ENCODE peak calls at places on chromosome X, in five cellular contexts. One of them, this sample, is unnamed. For H3K9me2, the result is how much of the 10 kb centered on the place peaks cover.

GRCh38 chrX:26851981-26852380 is 611.2 kb downstream of the PPP4R3C start:
- DNase-seq in MM.1S: peak
- DNase-seq in HCT116: peak
- DNase-seq in SK-N-SH: no peak
- DNase-seq in OCI-LY7: no peak
- DNase-seq in this sample: peak

GRCh38 chrX:140661657-140662056 is 47.9 kb upstream of the LINC00632 start:
- DNase-seq in OCI-LY7: no peak
- DNase-seq in MM.1S: no peak
- DNase-seq in HCT116: no peak
- DNase-seq in SK-N-SH: no peak
- DNase-seq in this sample: no peak

GRCh38 chrX:146881521-146881920 is 67.0 kb upstream of the CXorf51A start:
- DNase-seq in SK-N-SH: no peak
- DNase-seq in OCI-LY7: no peak
- DNase-seq in MM.1S: no peak
- DNase-seq in HCT116: no peak
- DNase-seq in this sample: no peak

GRCh38 chrX:24858004-24858746 is 157.6 kb downstream of the ARX start:
- DNase-seq in OCI-LY7: no peak
- DNase-seq in MM.1S: no peak
- DNase-seq in SK-N-SH: no peak
- DNase-seq in HCT116: no peak
- DNase-seq in this sample: no peak

GRCh38 chrX:154546354-154547244 is at the start of gene G6PD:
- DNase-seq in HCT116: peak
- DNase-seq in MM.1S: peak
- DNase-seq in SK-N-SH: peak
- DNase-seq in OCI-LY7: peak
- DNase-seq in this sample: peak

GRCh38 chrX:74461384-74461783 is 40.1 kb downstream of the SLC16A2 start:
- DNase-seq in HCT116: no peak
- DNase-seq in MM.1S: no peak
- DNase-seq in SK-N-SH: no peak
- DNase-seq in OCI-LY7: no peak
- DNase-seq in this sample: no peak

GRCh38 chrX:117990438-117990837 is 126.2 kb downstream of the KLHL13 start:
- DNase-seq in HCT116: no peak
- DNase-seq in MM.1S: no peak
- DNase-seq in OCI-LY7: no peak
- DNase-seq in SK-N-SH: no peak
- DNase-seq in this sample: no peak

GRCh38 chrX:139738581-139738980 is 30.6 kb upstream of the MCF2 start:
- DNase-seq in OCI-LY7: no peak
- DNase-seq in HCT116: no peak
- DNase-seq in SK-N-SH: no peak
- DNase-seq in MM.1S: peak
- DNase-seq in this sample: no peak

GRCh38 chrX:62928906-62929305 is 422.2 kb downstream of the SPIN4 start:
- DNase-seq in OCI-LY7: no peak
- DNase-seq in HCT116: no peak
- DNase-seq in SK-N-SH: no peak
- DNase-seq in MM.1S: no peak
- DNase-seq in this sample: no peak

GRCh38 chrX:48894891-48895290 is 2.7 kb downstream of the TIMM17B start:
- DNase-seq in SK-N-SH: no peak
- DNase-seq in MM.1S: no peak
- DNase-seq in HCT116: no peak
- DNase-seq in OCI-LY7: no peak
- DNase-seq in this sample: no peak

GRCh38 chrX:90617710-90618325 is 696.1 kb downstream of the TGIF2LX start:
- DNase-seq in SK-N-SH: no peak
- DNase-seq in HCT116: no peak
- DNase-seq in OCI-LY7: no peak
- DNase-seq in MM.1S: no peak
- DNase-seq in this sample: no peak

DNA sequence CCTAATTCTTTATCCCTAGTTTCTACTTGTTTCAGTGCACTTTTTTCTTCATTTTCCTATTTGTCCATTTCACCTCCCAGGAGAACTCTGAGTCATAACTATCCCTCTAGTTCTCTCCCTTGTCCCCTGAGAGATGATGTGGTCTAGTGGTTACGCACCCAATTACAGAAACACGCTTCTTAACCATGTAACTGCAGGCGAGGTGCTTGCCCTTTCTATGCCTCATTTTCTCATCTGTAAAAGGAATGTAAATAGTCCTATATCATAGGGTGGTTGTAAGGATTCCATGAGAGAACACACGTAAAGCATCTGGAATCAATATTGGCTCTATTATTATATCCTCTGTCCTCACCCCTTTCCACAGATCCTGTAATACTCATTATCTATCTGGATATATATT is 8.7 kb upstream of the GRPR start:
- DNase-seq in HCT116: no peak
- DNase-seq in MM.1S: no peak
- DNase-seq in OCI-LY7: no peak
- DNase-seq in SK-N-SH: no peak
- DNase-seq in this sample: no peak
- H3K9me2 ChIP-seq in HCT116: under half
- H3K9me2 ChIP-seq in MM.1S: under half
- H3K9me2 ChIP-seq in OCI-LY7: under half
- H3K9me2 ChIP-seq in SK-N-SH: under half
- H3K9me2 ChIP-seq in this sample: under half

GRCh38 chrX:136086521-136086920 is 60.8 kb upstream of the FHL1 start:
- DNase-seq in HCT116: no peak
- DNase-seq in OCI-LY7: no peak
- DNase-seq in MM.1S: no peak
- DNase-seq in SK-N-SH: no peak
- DNase-seq in this sample: no peak
- H3K9me2 ChIP-seq in HCT116: under half
- H3K9me2 ChIP-seq in OCI-LY7: under half
- H3K9me2 ChIP-seq in MM.1S: under half
- H3K9me2 ChIP-seq in SK-N-SH: under half
- H3K9me2 ChIP-seq in this sample: under half

DNA sequence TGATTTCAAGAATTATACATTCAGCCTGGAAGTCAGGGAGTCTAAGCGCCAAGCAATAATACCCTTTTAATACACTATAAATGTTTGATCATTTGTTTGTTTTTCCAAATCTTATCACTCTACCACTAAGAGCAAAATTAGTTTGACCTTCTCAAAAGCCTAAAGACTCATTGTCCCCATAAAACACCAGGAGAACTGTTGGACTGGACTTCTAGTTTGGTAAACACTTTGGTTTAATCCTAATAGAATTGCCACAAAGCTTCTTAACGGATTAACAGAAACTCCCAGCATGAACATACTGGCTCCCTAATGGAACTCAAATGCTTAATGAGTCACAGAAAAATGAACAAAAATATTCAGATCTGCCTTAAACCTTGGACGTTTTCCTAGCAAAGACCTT is 34.9 kb downstream of the SYTL5 start:
- DNase-seq in MM.1S: no peak
- DNase-seq in HCT116: no peak
- DNase-seq in OCI-LY7: no peak
- DNase-seq in SK-N-SH: no peak
- DNase-seq in this sample: no peak
- H3K9me2 ChIP-seq in MM.1S: under half
- H3K9me2 ChIP-seq in HCT116: under half
- H3K9me2 ChIP-seq in OCI-LY7: under half
- H3K9me2 ChIP-seq in SK-N-SH: under half
- H3K9me2 ChIP-seq in this sample: under half

GRCh38 chrX:132294776-132295495 is 75.7 kb upstream of the RAP2C start:
- DNase-seq in HCT116: no peak
- DNase-seq in SK-N-SH: no peak
- DNase-seq in OCI-LY7: no peak
- DNase-seq in MM.1S: no peak
- DNase-seq in this sample: no peak
- H3K9me2 ChIP-seq in HCT116: under half
- H3K9me2 ChIP-seq in SK-N-SH: under half
- H3K9me2 ChIP-seq in OCI-LY7: under half
- H3K9me2 ChIP-seq in MM.1S: under half
- H3K9me2 ChIP-seq in this sample: under half

GRCh38 chrX:10001496-10001895 is 34.3 kb downstream of the CLDN34 start:
- DNase-seq in MM.1S: no peak
- DNase-seq in HCT116: no peak
- DNase-seq in OCI-LY7: no peak
- DNase-seq in SK-N-SH: no peak
- DNase-seq in this sample: no peak

GRCh38 chrX:10007604-10008003 is 40.4 kb downstream of the CLDN34 start:
- DNase-seq in HCT116: no peak
- DNase-seq in MM.1S: no peak
- DNase-seq in OCI-LY7: no peak
- DNase-seq in SK-N-SH: no peak
- DNase-seq in this sample: no peak

GRCh38 chrX:10006086-10006485 is 38.9 kb downstream of the CLDN34 start:
- DNase-seq in SK-N-SH: no peak
- DNase-seq in MM.1S: no peak
- DNase-seq in HCT116: no peak
- DNase-seq in OCI-LY7: no peak
- DNase-seq in this sample: no peak

GRCh38 chrX:10006770-10007169 is 39.6 kb downstream of the CLDN34 start:
- DNase-seq in SK-N-SH: no peak
- DNase-seq in HCT116: no peak
- DNase-seq in MM.1S: no peak
- DNase-seq in OCI-LY7: no peak
- DNase-seq in this sample: no peak

GRCh38 chrX:10004832-10005475 is 37.8 kb downstream of the CLDN34 start:
- DNase-seq in SK-N-SH: no peak
- DNase-seq in OCI-LY7: no peak
- DNase-seq in HCT116: no peak
- DNase-seq in MM.1S: no peak
- DNase-seq in this sample: no peak
- H3K9me2 ChIP-seq in SK-N-SH: under half
- H3K9me2 ChIP-seq in OCI-LY7: under half
- H3K9me2 ChIP-seq in HCT116: under half
- H3K9me2 ChIP-seq in MM.1S: under half
- H3K9me2 ChIP-seq in this sample: under half

GRCh38 chrX:112164420-112164819 is 81.8 kb upstream of the TRPC5 start:
- DNase-seq in HCT116: no peak
- DNase-seq in OCI-LY7: no peak
- DNase-seq in MM.1S: no peak
- DNase-seq in SK-N-SH: no peak
- DNase-seq in this sample: no peak

GRCh38 chrX:112163916-112164315 is 81.3 kb upstream of the TRPC5 start:
- DNase-seq in OCI-LY7: no peak
- DNase-seq in MM.1S: no peak
- DNase-seq in HCT116: no peak
- DNase-seq in SK-N-SH: no peak
- DNase-seq in this sample: no peak
- H3K9me2 ChIP-seq in OCI-LY7: under half
- H3K9me2 ChIP-seq in MM.1S: under half
- H3K9me2 ChIP-seq in HCT116: under half
- H3K9me2 ChIP-seq in SK-N-SH: under half
- H3K9me2 ChIP-seq in this sample: under half